ENCODE peak calls at places on chromosomes 11 and 22, in seven cellular contexts. H is epithelial cell of esophagus, S is coronary artery, J is HL-60, U is bronchial epithelial cell, E is fibroblast of the aortic adventitia, Y is fibroblast of lung. B is an unnamed sample.

GRCh38 chr11:107844041-107844440 is 14.5 kb downstream of the SLC35F2 start:
- DNase-seq in H (peak; percentile 95), S (peak; percentile 5), J (no peak), U (peak; percentile 91), E (peak; percentile 16), Y (no peak), B (peak; percentile 53)

GRCh38 chr11:126477526-126478275 is 122.2 kb downstream of the ST3GAL4 start:
- DNase-seq in H (no peak), S (no peak), J (peak; percentile 54), U (no peak), E (no peak), Y (no peak), B (no peak)

GRCh38 chr11:124518900-124519541 is 24.4 kb downstream of the OR8B12 start:
- DNase-seq in H (peak; percentile 36), S (no peak), J (no peak), U (peak; percentile 21), E (peak; percentile 3), Y (no peak), B (peak; percentile 8)

GRCh38 chr11:45852712-45853101 is 5.4 kb downstream of the CRY2 start:
- DNase-seq in H (no peak), S (no peak), J (no peak), U (no peak), E (no peak), Y (no peak), B (no peak)

GRCh38 chr22:33109532-33110148 is 51.5 kb upstream of the SYN3 start:
- DNase-seq in H (no peak), S (no peak), J (no peak), U (no peak), E (no peak), Y (no peak), B (no peak)

GRCh38 chr11:64538501-64538951 is 52.5 kb upstream of the SLC22A12 start:
- DNase-seq in H (no peak), S (no peak), J (no peak), U (no peak), E (no peak), Y (no peak), B (no peak)

GRCh38 chr11:134761926-134762247 is 349.8 kb upstream of the B3GAT1 start:
- DNase-seq in H (no peak), S (no peak), J (no peak), U (no peak), E (no peak), Y (no peak), B (no peak)

GRCh38 chr22:31162015-31162765 is 2.2 kb downstream of the RNF185 start:
- DNase-seq in H (no peak), S (no peak), J (no peak), U (no peak), E (peak; percentile 53), Y (no peak), B (peak; percentile 56)

GRCh38 chr11:122327528-122327927 is 211.5 kb upstream of the BLID start:
- DNase-seq in H (no peak), S (no peak), J (no peak), U (no peak), E (no peak), Y (no peak), B (no peak)

GRCh38 chr11:47244664-47245350 is 3.8 kb downstream of the ACP2 start:
- DNase-seq in H (no peak), S (no peak), J (no peak), U (no peak), E (no peak), Y (no peak), B (no peak)

GRCh38 chr11:133081020-133081419 is 451.3 kb downstream of the OPCML start:
- DNase-seq in H (no peak), S (no peak), J (no peak), U (no peak), E (no peak), Y (no peak), B (no peak)

GRCh38 chr22:38299001-38299651 is 18.1 kb downstream of the CSNK1E start:
- DNase-seq in H (peak; percentile 86), S (no peak), J (no peak), U (peak; percentile 64), E (no peak), Y (no peak), B (no peak)

GRCh38 chr22:25388866-25389540 is 169.6 kb downstream of the CRYBB2 start:
- DNase-seq in H (no peak), S (no peak), J (no peak), U (no peak), E (no peak), Y (no peak), B (no peak)

GRCh38 chr22:49609207-49609876 is 218.3 kb downstream of the BRD1 start:
- DNase-seq in H (no peak), S (no peak), J (no peak), U (no peak), E (no peak), Y (no peak), B (no peak)

GRCh38 chr11:93542753-93543246 is 391 bp downstream of the SMCO4 start:
- DNase-seq in H (no peak), S (no peak), J (no peak), U (no peak), E (no peak), Y (no peak), B (no peak)

GRCh38 chr11:93585758-93586157 is 42.6 kb upstream of the SMCO4 start:
- DNase-seq in H (peak; percentile 72), S (no peak), J (no peak), U (peak; percentile 65), E (peak; percentile 45), Y (peak; percentile 69), B (peak; percentile 86)

GRCh38 chr11:92180664-92181251 is 43.9 kb upstream of the FAT3 start:
- DNase-seq in H (peak; percentile 63), S (no peak), J (no peak), U (peak; percentile 53), E (peak; percentile 23), Y (peak; percentile 84), B (peak; percentile 66)

GRCh38 chr11:112012877-112013276 is 12.3 kb upstream of the DLAT start:
- DNase-seq in H (peak; percentile 23), S (no peak), J (no peak), U (peak; percentile 25), E (peak; percentile 48), Y (peak; percentile 70), B (peak; percentile 11)

GRCh38 chr11:2741377-2742131 is 41.8 kb upstream of the KCNQ1OT1 start:
- DNase-seq in H (peak; percentile 17), S (no peak), J (peak; percentile 57), U (peak; percentile 41), E (peak; percentile 67), Y (peak; percentile 92), B (peak; percentile 61)

GRCh38 chr22:31628969-31629723 is 32.9 kb downstream of the PISD start:
- DNase-seq in H (no peak), S (no peak), J (no peak), U (no peak), E (no peak), Y (no peak), B (no peak)

GRCh38 chr11:119470316-119471266 is 47.6 kb upstream of the THY1 start:
- DNase-seq in H (peak; percentile 89), S (no peak), J (no peak), U (peak; percentile 46), E (peak; percentile 98), Y (peak; percentile 98), B (peak; percentile 98)

GRCh38 chr22:41096391-41096790 is 4.0 kb downstream of the EP300 start:
- DNase-seq in H (no peak), S (no peak), J (no peak), U (no peak), E (no peak), Y (no peak), B (no peak)
- H3K4me3 ChIP-seq in H (peak overlapping the region; percentile 8), S (peak overlapping the region; percentile 40), J (no peak overlapping the region), U (no peak overlapping the region), E (no peak overlapping the region), Y (peak overlapping the region; percentile 88), B (no peak overlapping the region)

DNA sequence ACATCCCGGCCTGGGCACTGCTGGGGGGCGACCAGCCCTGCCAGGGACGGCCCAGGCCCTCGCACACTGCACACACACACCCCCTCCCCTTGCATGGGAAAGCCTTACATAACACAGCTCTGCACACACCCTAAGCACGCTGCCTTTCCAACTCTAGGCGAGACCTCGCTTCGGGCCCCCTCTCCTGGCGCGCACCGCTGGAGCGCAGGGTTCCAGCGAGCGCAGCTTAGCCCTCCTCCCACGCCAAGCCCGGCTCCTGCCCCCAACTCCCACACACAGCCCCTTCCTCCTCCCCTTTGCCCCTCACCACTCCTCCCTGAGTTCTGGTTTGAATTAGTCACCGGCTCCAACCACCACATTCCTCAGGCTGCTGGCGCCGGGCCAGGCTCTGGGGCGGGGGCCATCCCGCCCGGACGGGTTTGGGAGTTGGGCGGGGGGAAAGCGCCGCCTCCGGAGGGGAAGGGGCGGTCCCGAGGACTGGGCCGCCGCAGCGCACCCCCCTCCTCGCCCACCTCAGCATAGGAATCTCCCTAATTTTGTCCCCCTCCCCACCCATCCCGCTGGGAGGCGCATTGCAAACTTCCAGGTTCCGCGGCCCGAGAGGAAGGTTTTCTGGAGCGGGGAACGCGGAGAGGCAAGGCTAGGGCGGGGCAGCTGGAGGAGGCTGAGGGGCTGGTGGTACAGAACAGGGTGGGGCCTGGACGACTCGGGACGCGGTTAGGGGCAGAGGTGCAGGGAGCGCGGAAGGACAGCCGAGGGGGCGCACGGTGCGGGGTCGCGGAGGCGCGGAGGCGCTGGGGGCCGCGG is 966 bp downstream of the AHNAK start:
- DNase-seq in H (peak; percentile 90), S (peak; percentile 97), J (peak; percentile 95), U (peak; percentile 74), E (peak; percentile 95), Y (peak; percentile 93), B (peak; percentile 88)
- TF ChIP-seq CTCF in H (peak; percentile 3), S (no peak), J (no peak), U (peak; percentile 5), E (peak; percentile 11), Y (no peak), B (no peak)

GRCh38 chr11:117290809-117291396 is at the start of gene BACE1-AS:
- DNase-seq in H (no peak), S (no peak), J (no peak), U (no peak), E (no peak), Y (no peak), B (no peak)
- H3K4me3 ChIP-seq in H (no peak within 1 kb of the TSS), S (no peak within 1 kb of the TSS), J (no peak within 1 kb of the TSS), U (no peak within 1 kb of the TSS), E (no peak within 1 kb of the TSS), Y (no peak within 1 kb of the TSS), B (no peak within 1 kb of the TSS)

DNA sequence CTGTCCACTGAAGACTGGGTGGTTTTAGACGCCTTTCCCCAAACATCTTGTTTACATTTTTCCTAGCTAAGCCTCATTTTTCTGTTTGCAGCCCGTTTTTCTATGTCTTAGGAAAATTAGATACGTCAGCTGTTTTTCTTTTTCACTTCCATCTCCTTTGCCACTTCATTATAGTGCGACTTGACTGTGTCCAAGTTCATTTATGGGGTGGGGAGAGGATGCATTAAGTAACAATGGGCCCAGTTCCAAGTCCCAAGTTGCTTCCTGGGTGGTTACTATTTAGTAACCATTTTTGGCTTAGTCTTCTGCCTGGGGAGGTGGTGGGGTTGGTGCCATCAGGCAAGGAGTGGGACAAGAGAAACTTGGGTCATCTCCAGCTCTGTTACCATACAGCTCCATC is 83.0 kb downstream of the TRAF6 start:
- DNase-seq in H (no peak), S (no peak), J (peak; percentile 35), U (no peak), E (peak; percentile 24), Y (peak; percentile 58), B (peak; percentile 54)
- TF ChIP-seq CTCF in H (no peak), S (no peak), J (no peak), U (no peak), E (no peak), Y (no peak), B (no peak)

GRCh38 chr11:44309483-44310197 is at the start of gene ALX4:
- DNase-seq in H (peak; percentile 33), S (no peak), J (peak; percentile 26), U (no peak), E (no peak), Y (peak; percentile 17), B (peak; percentile 45)
- H3K4me3 ChIP-seq in H (no peak within 1 kb of the TSS), S (peak within 1 kb of the TSS; percentile 70), J (no peak within 1 kb of the TSS), U (no peak within 1 kb of the TSS), E (peak within 1 kb of the TSS; percentile 25), Y (no peak within 1 kb of the TSS), B (peak within 1 kb of the TSS; percentile 49)